ENCODE peak calls at places on chromosomes 11 and 22, in four cellular contexts. D is body of pancreas, U is endodermal cell, J is SJSA1. M is an unnamed sample. For H3K4me1, the result is how much of the 10 kb centered on the place peaks cover.

GRCh38 chr11:107821199-107821926 is 37.2 kb downstream of the SLC35F2 start:
- DNase-seq in D (no peak), U (no peak), J (no peak), M (no peak)

GRCh38 chr11:12249590-12250260 is 127.6 kb upstream of the PARVA start:
- DNase-seq in D (peak), U (no peak), J (no peak), M (no peak)

GRCh38 chr11:77075425-77075905 is 8.7 kb downstream of the CAPN5 start:
- DNase-seq in D (no peak), U (peak), J (no peak), M (no peak)

GRCh38 chr11:6663794-6664478 is 8.3 kb upstream of the DCHS1 start:
- DNase-seq in D (no peak), U (no peak), J (no peak), M (no peak)

GRCh38 chr11:77299528-77299993 is 1.9 kb downstream of the GDPD4 start:
- DNase-seq in D (no peak), U (no peak), J (no peak), M (no peak)

GRCh38 chr11:44905131-44905866 is 45.4 kb downstream of the TP53I11 start:
- DNase-seq in D (no peak), U (no peak), J (no peak), M (no peak)

GRCh38 chr11:69292221-69292648 is 1.7 kb upstream of the MYEOV start:
- DNase-seq in D (peak), U (peak), J (no peak), M (no peak)

GRCh38 chr11:34263462-34264186 is 94.2 kb downstream of the ABTB2 start:
- DNase-seq in D (peak), U (peak), J (no peak), M (no peak)

GRCh38 chr11:24739637-24740036 is 242.8 kb downstream of the LUZP2 start:
- DNase-seq in D (no peak), U (no peak), J (no peak), M (no peak)

GRCh38 chr11:2092956-2093412 is 46.2 kb downstream of the IGF2 start:
- DNase-seq in D (peak), U (peak), J (no peak), M (no peak)

GRCh38 chr11:131246156-131246555 is 124.3 kb upstream of the NTM start:
- DNase-seq in D (no peak), U (peak), J (no peak), M (no peak)

GRCh38 chr11:72225411-72225951 is 914 bp downstream of the INPPL1 start:
- DNase-seq in D (no peak), U (peak), J (peak), M (peak)

GRCh38 chr11:10979529-10979928 is 121.7 kb upstream of the ZBED5 start:
- DNase-seq in D (no peak), U (no peak), J (no peak), M (no peak)

GRCh38 chr11:10984250-10984649 is 126.4 kb upstream of the ZBED5 start:
- DNase-seq in D (no peak), U (peak), J (no peak), M (no peak)

GRCh38 chr11:10978189-10978588 is 120.3 kb upstream of the ZBED5 start:
- DNase-seq in D (no peak), U (no peak), J (no peak), M (no peak)

GRCh38 chr11:10984742-10985141 is 126.9 kb upstream of the ZBED5 start:
- DNase-seq in D (no peak), U (no peak), J (no peak), M (no peak)

GRCh38 chr11:10982695-10983492 is 125.0 kb upstream of the ZBED5 start:
- DNase-seq in D (no peak), U (no peak), J (no peak), M (no peak)
- H3K4me1 ChIP-seq in D (under half), U (under half), J (under half), M (under half)

GRCh38 chr11:119671048-119671447 is 58.0 kb downstream of the NECTIN1 start:
- DNase-seq in D (peak), U (no peak), J (no peak), M (no peak)
- H3K27ac ChIP-seq in D (no peak), U (peak), J (no peak), M (peak)

DNA sequence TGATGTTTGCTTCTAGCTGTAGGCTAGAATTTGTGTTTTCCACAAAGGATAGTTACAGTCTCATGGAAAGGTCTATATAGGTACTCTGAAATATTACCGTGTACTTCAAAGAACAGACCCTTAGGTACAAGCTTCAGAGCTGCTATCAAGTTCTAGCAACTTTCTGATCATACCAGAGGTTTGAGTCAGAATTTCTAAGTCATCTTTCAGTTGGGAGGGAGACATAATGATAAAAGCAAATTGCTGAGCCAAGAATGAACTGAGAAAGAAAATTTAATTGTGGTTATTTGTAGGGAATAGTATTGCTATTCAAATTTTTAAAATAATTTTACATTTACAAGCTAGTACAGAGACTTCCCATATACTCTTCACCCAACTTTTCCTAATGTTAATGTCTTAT is 19.9 kb upstream of the ME3 start:
- DNase-seq in D (no peak), U (no peak), J (no peak), M (no peak)
- H3K4me1 ChIP-seq in D (under half), U (under half), J (under half), M (under half)

GRCh38 chr11:67032830-67033555 is 10.1 kb downstream of the SYT12 start:
- DNase-seq in D (no peak), U (peak), J (peak), M (no peak)
- H3K27ac ChIP-seq in D (no peak), U (no peak), J (peak), M (peak)

GRCh38 chr22:37566329-37566837 is 6.1 kb downstream of the CDC42EP1 start:
- DNase-seq in D (no peak), U (no peak), J (no peak), M (no peak)

GRCh38 chr22:37567991-37568390 is 7.7 kb downstream of the CDC42EP1 start:
- DNase-seq in D (no peak), U (no peak), J (no peak), M (no peak)

GRCh38 chr22:37565830-37566229 is 5.5 kb downstream of the CDC42EP1 start:
- DNase-seq in D (no peak), U (no peak), J (no peak), M (no peak)

GRCh38 chr22:37568448-37569008 is 8.2 kb downstream of the CDC42EP1 start:
- DNase-seq in D (no peak), U (no peak), J (no peak), M (no peak)

DNA sequence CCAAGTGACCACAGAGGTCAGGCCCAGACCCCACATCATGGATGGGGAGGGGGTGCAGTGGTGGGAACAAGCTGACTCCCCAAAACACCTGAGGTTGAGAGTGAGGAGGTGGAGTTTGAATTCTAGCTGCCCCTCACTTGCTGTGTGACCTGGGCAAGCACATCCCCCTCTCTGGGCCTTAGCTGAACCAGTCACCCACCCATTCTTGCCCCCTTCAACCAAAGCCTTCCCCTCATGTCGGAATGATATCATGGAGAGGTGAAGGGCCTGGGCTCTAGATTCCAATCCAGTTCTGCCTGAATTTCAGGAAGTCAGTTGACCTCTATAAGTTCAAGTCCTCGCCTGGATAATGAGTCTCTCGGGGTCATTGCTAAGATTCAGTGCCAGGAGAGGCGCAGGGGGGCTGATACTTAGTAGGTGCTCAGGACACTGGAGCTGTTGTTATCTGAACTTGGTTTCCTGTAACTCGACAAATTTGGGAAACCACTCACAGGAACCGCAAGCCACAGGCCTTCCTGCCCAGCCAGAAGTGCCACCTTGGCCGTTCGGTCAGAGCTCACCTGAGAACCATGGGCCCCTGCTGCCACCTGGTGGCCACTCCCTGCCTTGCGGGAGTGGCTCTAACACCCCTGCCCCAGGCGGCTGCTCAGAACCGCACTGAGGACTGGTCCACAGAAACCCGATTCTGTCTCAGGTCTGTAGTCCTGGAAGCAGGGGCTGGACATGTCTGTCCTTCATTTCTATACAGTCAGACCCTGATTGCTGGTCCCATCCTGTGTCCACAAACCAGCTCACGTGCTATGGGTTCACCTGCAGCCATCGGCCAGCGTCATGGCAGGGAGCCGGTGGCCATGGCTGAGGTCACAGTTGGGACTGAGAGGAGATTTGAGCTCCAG is 6.9 kb downstream of the CDC42EP1 start:
- DNase-seq in D (peak), U (peak), J (peak), M (no peak)
- H3K4me1 ChIP-seq in D (half or more), U (half or more), J (under half), M (half or more)